ENCODE peak calls at places on chromosomes 13 and 19, in four cellular contexts. B is coronary artery; R is CD8-positive, alpha-beta memory T cell; D is naive thymus-derived CD8-positive, alpha-beta T cell. F is an unnamed sample.
A peak's percentile ranks its signal among the peaks of the same experiment; 100 is the strongest.

GRCh38 chr19:6509118-6509971 is 7.2 kb upstream of the TUBB4A start:
- DNase-seq in R (no peak), D (no peak), B (no peak), F (no peak)

GRCh38 chr13:20902438-20903163 is at the start of gene XPO4:
- DNase-seq in D (peak; percentile 83), R (peak; percentile 69), B (peak; percentile 85), F (peak; percentile 70)

GRCh38 chr19:30092721-30093569 is 150.9 kb downstream of the URI1 start:
- DNase-seq in R (no peak), B (no peak), D (no peak), F (no peak)

GRCh38 chr19:1455002-1455335 is 5.0 kb downstream of the APC2 start:
- DNase-seq in D (no peak), R (no peak), B (no peak), F (no peak)

GRCh38 chr19:40150170-40150569 is 41.1 kb upstream of the MAP3K10 start:
- DNase-seq in B (no peak), D (no peak), R (no peak), F (no peak)

GRCh38 chr13:46896346-46897138 is at the start of gene HTR2A:
- DNase-seq in B (no peak), R (no peak), D (peak; percentile 15), F (no peak)

GRCh38 chr19:38015216-38015615 is 108.2 kb downstream of the SIPA1L3 start:
- DNase-seq in D (no peak), B (no peak), R (no peak), F (no peak)

GRCh38 chr19:49718511-49718910 is 27.6 kb downstream of the CPT1C start:
- DNase-seq in B (no peak), D (no peak), R (no peak), F (no peak)

GRCh38 chr19:13093407-13094284 is 9.0 kb downstream of the LYL1 start:
- DNase-seq in B (no peak), D (peak; percentile 80), R (peak; percentile 66), F (peak; percentile 76)

GRCh38 chr13:104477256-104477655 is 1411.0 kb upstream of the SLC10A2 start:
- DNase-seq in R (no peak), B (no peak), D (no peak), F (no peak)

GRCh38 chr19:42563352-42564210 is 31.1 kb downstream of the CEACAM8 start:
- DNase-seq in B (no peak), D (peak; percentile 12), R (no peak), F (no peak)

GRCh38 chr19:14577885-14578427 is 4.9 kb upstream of the CLEC17A start:
- DNase-seq in B (no peak), D (no peak), R (no peak), F (no peak)

GRCh38 chr19:7860902-7861618 is 13.1 kb downstream of the PRR36 start:
- DNase-seq in D (no peak), R (no peak), B (no peak), F (no peak)

GRCh38 chr13:113997845-113998751 is 24.2 kb upstream of the C13orf46 start:
- DNase-seq in B (peak; percentile 84), D (no peak), R (no peak), F (no peak)

GRCh38 chr19:13610042-13610691 is 103.9 kb upstream of the CACNA1A start:
- DNase-seq in B (no peak), R (no peak), D (no peak), F (no peak)

GRCh38 chr19:21758296-21758695 is 9.1 kb downstream of the ZNF100 start:
- DNase-seq in R (no peak), B (no peak), D (no peak), F (no peak)

GRCh38 chr19:17824339-17824738 is 3.0 kb upstream of the INSL3 start:
- DNase-seq in R (no peak), D (no peak), B (no peak), F (no peak)

GRCh38 chr19:31278555-31279435 is 70.4 kb downstream of the TSHZ3 start:
- DNase-seq in R (no peak), B (no peak), D (no peak), F (no peak)

GRCh38 chr19:13692096-13692495 is 72.2 kb upstream of the MRI1 start:
- DNase-seq in B (no peak), R (no peak), D (no peak), F (no peak)

GRCh38 chr19:5352229-5352763 is 11.7 kb upstream of the PTPRS start:
- DNase-seq in R (no peak), D (no peak), B (no peak), F (no peak)

GRCh38 chr19:799076-799881 is 2.0 kb downstream of the PTBP1 start:
- DNase-seq in D (no peak), R (no peak), B (no peak), F (no peak)

GRCh38 chr19:18649371-18650047 is 12.7 kb downstream of the KLHL26 start:
- DNase-seq in B (peak; percentile 87), D (no peak), R (no peak), F (no peak)

GRCh38 chr19:38852231-38853044 is 2.7 kb upstream of the HNRNPL start:
- DNase-seq in D (peak; percentile 42), R (peak; percentile 54), B (peak; percentile 84), F (peak; percentile 34)

GRCh38 chr13:59690857-59691500 is 472.7 kb downstream of the DIAPH3 start:
- DNase-seq in B (no peak), D (no peak), R (no peak), F (no peak)

GRCh38 chr19:43738780-43739211 is 16.0 kb downstream of the SMG9 start:
- DNase-seq in B (no peak), D (no peak), R (peak; percentile 18), F (no peak)

GRCh38 chr19:46609511-46610412 is 8.6 kb downstream of the CALM3 start:
- DNase-seq in R (no peak), D (no peak), B (no peak), F (no peak)

GRCh38 chr19:2550431-2551171 is 74.7 kb downstream of the GADD45B start:
- DNase-seq in D (no peak), R (no peak), B (no peak), F (no peak)

GRCh38 chr13:84431646-84432045 is 549.4 kb upstream of the SLITRK1 start:
- DNase-seq in R (no peak), D (no peak), B (no peak), F (no peak)

GRCh38 chr13:95756072-95756471 is 79.1 kb downstream of the DNAJC3 start:
- DNase-seq in D (no peak), R (no peak), B (no peak), F (no peak)

GRCh38 chr13:61810065-61810464 is 394.4 kb upstream of the PCDH20 start:
- DNase-seq in D (no peak), R (no peak), B (no peak), F (no peak)

GRCh38 chr13:60312851-60313505 is 84.0 kb upstream of the TDRD3 start:
- DNase-seq in B (no peak), D (no peak), R (no peak), F (no peak)

GRCh38 chr19:43362179-43362578 is 8.7 kb downstream of the CD177 start:
- DNase-seq in B (no peak), D (no peak), R (no peak), F (no peak)

GRCh38 chr13:39577833-39578232 is 25.2 kb downstream of the LHFPL6 start:
- DNase-seq in B (no peak), D (no peak), R (no peak), F (no peak)